ENCODE peak calls at places on chromosomes 1 and 21, in five cellular contexts. J is CD8-positive, alpha-beta memory T cell; F is heart right ventricle; D is pancreas; N is H9. O is an unnamed sample. For H3K9me3, the result is how much of the 10 kb centered on the place peaks cover.

GRCh38 chr1:49163041-49163440 is 386.4 kb upstream of the BEND5 start:
- DNase-seq in J (no peak), F (no peak), D (no peak), N (no peak), O (no peak)

GRCh38 chr1:57550092-57550491 is 126.2 kb upstream of the DAB1 start:
- DNase-seq in J (no peak), F (no peak), D (no peak), N (no peak), O (no peak)

GRCh38 chr1:217896490-217896889 is 265.3 kb downstream of the SPATA17 start:
- DNase-seq in J (no peak), F (no peak), D (no peak), N (no peak), O (no peak)

GRCh38 chr1:205543351-205544305 is 39.2 kb downstream of the CDK18 start:
- DNase-seq in J (no peak), F (peak), D (peak), N (peak), O (no peak)

GRCh38 chr1:16132325-16132785 is 23.5 kb downstream of the EPHA2 start:
- DNase-seq in J (no peak), F (no peak), D (no peak), N (no peak), O (no peak)

GRCh38 chr1:244065063-244065788 is 14.1 kb downstream of the ZBTB18 start:
- DNase-seq in J (no peak), F (no peak), D (no peak), N (no peak), O (no peak)

GRCh38 chr1:93636712-93637111 is 44.9 kb downstream of the BCAR3 start:
- DNase-seq in J (no peak), F (no peak), D (no peak), N (no peak), O (no peak)

GRCh38 chr1:245516178-245516829 is 361.5 kb downstream of the KIF26B start:
- DNase-seq in J (no peak), F (no peak), D (no peak), N (no peak), O (no peak)

GRCh38 chr1:98049370-98050115 is 128.7 kb upstream of the DPYD start:
- DNase-seq in J (no peak), F (no peak), D (no peak), N (peak), O (no peak)

GRCh38 chr1:1910651-1911389 is 4.2 kb upstream of the CALML6 start:
- DNase-seq in J (no peak), F (no peak), D (peak), N (peak), O (no peak)

GRCh38 chr1:234866007-234866866 is 256.3 kb upstream of the IRF2BP2 start:
- DNase-seq in J (no peak), F (peak), D (no peak), N (no peak), O (no peak)

GRCh38 chr1:73056826-73057225 is 774.5 kb upstream of the NEGR1 start:
- DNase-seq in J (no peak), F (no peak), D (no peak), N (no peak), O (no peak)

GRCh38 chr1:163120372-163120771 is 51.2 kb downstream of the RGS4 start:
- DNase-seq in J (no peak), F (no peak), D (no peak), N (no peak), O (no peak)

GRCh38 chr1:61132176-61133047 is 50.1 kb downstream of the NFIA start:
- DNase-seq in J (no peak), F (no peak), D (no peak), N (no peak), O (no peak)

GRCh38 chr1:69319287-69319686 is 248.4 kb upstream of the LRRC7 start:
- DNase-seq in J (no peak), F (no peak), D (no peak), N (no peak), O (no peak)

GRCh38 chr1:161196521-161197451 is 2.1 kb downstream of the ADAMTS4 start:
- DNase-seq in J (no peak), F (peak), D (no peak), N (no peak), O (no peak)

DNA sequence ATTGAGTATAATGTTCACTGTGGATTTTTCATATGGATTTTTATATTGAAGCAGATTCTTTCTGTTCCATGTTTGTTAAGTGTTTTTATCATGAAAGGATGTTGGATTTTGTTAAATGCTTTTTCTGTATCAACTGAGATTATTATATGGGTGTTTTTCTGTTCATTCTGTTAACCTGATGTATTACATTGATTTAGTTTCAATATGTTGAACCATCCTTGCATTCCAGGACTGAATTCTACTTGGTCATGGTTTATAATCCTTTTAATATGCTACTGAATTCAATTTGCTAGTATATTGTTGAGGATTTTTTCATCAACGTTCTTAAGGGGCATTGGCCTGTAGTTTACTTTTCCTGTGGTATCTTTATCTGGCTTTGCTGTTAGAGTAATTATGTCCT is 55.8 kb downstream of the CCDC30 start:
- DNase-seq in J (no peak), F (no peak), D (no peak), N (no peak), O (no peak)
- H3K9me3 ChIP-seq in J (under half), F (under half), D (under half), N (under half), O (under half)

GRCh38 chr1:26372039-26372438 is 511 bp downstream of the ZNF683 start:
- DNase-seq in J (no peak), F (no peak), D (no peak), N (no peak), O (no peak)
- H3K9me3 ChIP-seq in J (under half), F (under half), D (under half), N (under half), O (under half)

GRCh38 chr21:9758141-9758540 is 763.2 kb upstream of the TPTE start:
- DNase-seq in J (no peak), F (no peak), D (no peak), N (no peak), O (no peak)

GRCh38 chr21:9750341-9751086 is 770.9 kb upstream of the TPTE start:
- DNase-seq in J (no peak), F (no peak), D (no peak), N (no peak), O (no peak)

GRCh38 chr21:9755611-9756010 is 765.8 kb upstream of the TPTE start:
- DNase-seq in J (no peak), F (no peak), D (no peak), N (no peak), O (no peak)

GRCh38 chr21:9756677-9757076 is 764.7 kb upstream of the TPTE start:
- DNase-seq in J (no peak), F (no peak), D (no peak), N (no peak), O (no peak)

DNA sequence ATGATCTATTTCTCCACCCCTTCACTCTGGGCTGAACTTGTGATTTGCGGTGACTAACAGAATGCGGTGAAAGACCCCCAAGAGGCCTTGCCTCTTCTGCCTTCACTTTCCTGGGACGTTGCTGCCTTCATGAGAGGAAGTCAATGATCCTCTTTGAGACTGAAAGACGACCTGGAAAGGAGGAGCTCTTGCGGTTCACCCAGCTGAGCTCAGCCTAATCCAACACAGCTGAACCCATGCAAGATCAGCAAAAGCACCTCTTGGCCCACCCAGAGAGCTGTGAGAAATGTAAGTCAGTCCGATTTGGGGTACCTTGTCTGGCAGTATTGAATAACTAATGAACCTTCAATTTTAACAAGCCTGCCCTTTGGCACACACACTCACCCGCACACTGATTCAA is 767.4 kb upstream of the TPTE start:
- DNase-seq in J (no peak), F (no peak), D (no peak), N (no peak), O (no peak)
- H3K9me3 ChIP-seq in J (under half), F (under half), D (under half), N (half or more), O (under half)

GRCh38 chr1:71339238-71339637 is 258.4 kb upstream of the ZRANB2 start:
- DNase-seq in J (no peak), F (no peak), D (no peak), N (no peak), O (no peak)
- H3K9me3 ChIP-seq in J (under half), F (under half), D (under half), N (under half), O (under half)

DNA sequence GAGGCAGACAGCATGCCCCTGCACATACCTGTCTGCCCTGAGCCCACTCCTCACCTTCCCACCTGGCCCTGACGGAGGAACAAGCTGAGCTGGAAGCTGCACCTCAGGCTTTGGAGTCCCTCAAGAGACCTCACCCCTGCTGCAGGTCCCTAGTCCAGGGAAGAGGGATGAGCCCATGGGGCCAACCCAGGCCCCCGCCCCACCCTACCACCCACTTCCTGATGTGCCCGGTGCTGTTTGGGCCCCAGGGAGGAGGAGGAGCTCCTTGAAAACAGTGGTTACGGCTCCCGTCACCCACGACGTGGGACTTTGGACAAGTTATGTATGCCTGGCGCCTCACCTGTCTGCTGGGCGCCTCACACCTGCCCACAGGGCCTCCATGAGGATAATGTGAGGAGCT is 250.2 kb downstream of the NPHP4 start:
- DNase-seq in J (no peak), F (no peak), D (peak), N (peak), O (no peak)
- H3K9me3 ChIP-seq in J (under half), F (under half), D (under half), N (under half), O (under half)

DNA sequence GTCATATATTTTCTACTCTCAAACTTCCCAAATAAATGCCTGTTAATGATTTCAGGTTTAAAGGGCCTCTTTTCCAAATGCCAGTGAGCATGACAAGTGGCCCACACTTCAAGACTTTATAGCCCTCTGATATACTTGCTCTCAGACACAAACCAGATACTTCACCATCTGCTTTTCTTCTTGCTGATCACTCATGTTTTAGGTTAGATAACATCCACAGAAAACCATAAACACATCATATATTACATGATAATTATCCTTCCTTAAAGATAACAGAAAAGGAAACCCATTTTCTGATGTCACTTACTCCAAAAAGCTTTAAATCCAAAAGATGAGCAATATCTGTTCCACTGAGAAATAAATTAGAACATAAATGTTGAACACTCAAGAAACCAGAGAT is 723.5 kb downstream of the LTN1 start:
- DNase-seq in J (no peak), F (no peak), D (no peak), N (no peak), O (no peak)
- H3K9me3 ChIP-seq in J (under half), F (under half), D (under half), N (under half), O (under half)

DNA sequence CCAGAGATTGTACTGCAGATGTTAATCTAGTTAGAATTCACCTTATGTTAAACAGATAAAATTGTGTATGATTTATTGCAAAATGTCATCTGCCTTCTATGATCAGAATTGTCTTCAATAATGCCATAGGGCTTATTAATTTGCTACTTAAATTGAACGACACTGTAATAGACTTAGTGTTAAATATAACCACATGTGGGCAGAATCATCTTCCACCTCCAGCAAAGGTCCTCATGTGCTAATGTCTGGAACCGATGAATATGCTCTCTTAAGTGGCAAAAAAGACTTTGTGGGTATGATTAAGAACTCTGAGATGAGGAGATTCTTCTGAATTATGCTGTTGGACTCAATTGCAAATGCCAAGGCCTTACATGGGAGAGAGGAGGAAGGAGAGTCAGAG is 4.3 kb downstream of the OR2T11 start:
- DNase-seq in J (no peak), F (no peak), D (no peak), N (no peak), O (no peak)
- H3K9me3 ChIP-seq in J (under half), F (under half), D (under half), N (half or more), O (under half)